ENCODE peak calls at places on chromosomes 11 and 22, in five cellular contexts. S is esophagus muscularis mucosa, K is endothelial cell of umbilical vein, F is prostate gland, A is ovary. B is an unnamed sample.

GRCh38 chr11:123357990-123358827 is 71.9 kb upstream of the GRAMD1B start:
- DNase-seq in S (no peak), K (no peak), F (no peak), A (no peak), B (no peak)

GRCh38 chr11:61752117-61752924 is at the start of gene MYRF:
- DNase-seq in S (no peak), K (peak), F (peak), A (peak), B (peak)

GRCh38 chr11:2700415-2701211 is 819 bp upstream of the KCNQ1OT1 start:
- DNase-seq in S (no peak), K (peak), F (peak), A (peak), B (peak)

GRCh38 chr11:120331301-120331966 is 4.8 kb upstream of the ARHGEF12 start:
- DNase-seq in S (no peak), K (no peak), F (no peak), A (no peak), B (peak)

GRCh38 chr11:7677071-7677470 is 3.8 kb upstream of the CYB5R2 start:
- DNase-seq in S (no peak), K (peak), F (no peak), A (no peak), B (no peak)

GRCh38 chr11:80948781-80949180 is 1508.0 kb upstream of the TENM4 start:
- DNase-seq in S (no peak), K (no peak), F (no peak), A (no peak), B (no peak)

GRCh38 chr22:19962909-19963806 is 21.5 kb upstream of the TXNRD2 start:
- DNase-seq in S (no peak), K (peak), F (peak), A (no peak), B (no peak)

GRCh38 chr11:26228778-26229177 is 103.2 kb upstream of the ANO3 start:
- DNase-seq in S (no peak), K (peak), F (no peak), A (no peak), B (no peak)

GRCh38 chr11:40186401-40187091 is 1272.9 kb downstream of the LRRC4C start:
- DNase-seq in S (peak), K (no peak), F (no peak), A (no peak), B (no peak)

GRCh38 chr11:44681698-44682097 is 45.1 kb upstream of the TSPAN18 start:
- DNase-seq in S (no peak), K (peak), F (no peak), A (no peak), B (peak)

GRCh38 chr11:57515332-57516060 is at the start of gene SLC43A1:
- DNase-seq in S (peak), K (peak), F (peak), A (peak), B (peak)
- TF ChIP-seq POLR2A in S (no peak), K (peak), F (no peak), A (no peak), B (no peak)

GRCh38 chr11:103716363-103716762 is 320.1 kb upstream of the DDI1 start:
- DNase-seq in S (no peak), K (no peak), F (no peak), A (no peak), B (no peak)
- TF ChIP-seq POLR2A in S (no peak), K (no peak), F (no peak), A (no peak), B (no peak)

GRCh38 chr11:45904309-45904915 is 2.7 kb downstream of the FREY1 start:
- DNase-seq in S (no peak), K (no peak), F (no peak), A (no peak), B (no peak)

GRCh38 chr11:45906096-45906682 is 882 bp downstream of the FREY1 start:
- DNase-seq in S (no peak), K (no peak), F (no peak), A (no peak), B (no peak)

GRCh38 chr11:45905095-45905494 is 2.0 kb downstream of the FREY1 start:
- DNase-seq in S (no peak), K (no peak), F (no peak), A (no peak), B (no peak)

GRCh38 chr11:45907911-45908370 is 870 bp upstream of the FREY1 start:
- DNase-seq in S (no peak), K (no peak), F (no peak), A (no peak), B (no peak)

GRCh38 chr11:45906965-45907591 is at the start of gene FREY1:
- DNase-seq in S (no peak), K (no peak), F (no peak), A (no peak), B (no peak)
- TF ChIP-seq POLR2A in S (no peak), K (peak), F (no peak), A (no peak), B (no peak)

GRCh38 chr11:46353706-46354105 is 6.4 kb downstream of the DGKZ start:
- DNase-seq in S (no peak), K (no peak), F (no peak), A (no peak), B (no peak)

GRCh38 chr11:46360878-46361277 is 13.6 kb downstream of the DGKZ start:
- DNase-seq in S (no peak), K (no peak), F (no peak), A (peak), B (no peak)

GRCh38 chr11:46359936-46360335 is 12.7 kb downstream of the DGKZ start:
- DNase-seq in S (no peak), K (no peak), F (no peak), A (no peak), B (no peak)

GRCh38 chr11:46356911-46357482 is 9.7 kb downstream of the DGKZ start:
- DNase-seq in S (no peak), K (no peak), F (no peak), A (no peak), B (no peak)

DNA sequence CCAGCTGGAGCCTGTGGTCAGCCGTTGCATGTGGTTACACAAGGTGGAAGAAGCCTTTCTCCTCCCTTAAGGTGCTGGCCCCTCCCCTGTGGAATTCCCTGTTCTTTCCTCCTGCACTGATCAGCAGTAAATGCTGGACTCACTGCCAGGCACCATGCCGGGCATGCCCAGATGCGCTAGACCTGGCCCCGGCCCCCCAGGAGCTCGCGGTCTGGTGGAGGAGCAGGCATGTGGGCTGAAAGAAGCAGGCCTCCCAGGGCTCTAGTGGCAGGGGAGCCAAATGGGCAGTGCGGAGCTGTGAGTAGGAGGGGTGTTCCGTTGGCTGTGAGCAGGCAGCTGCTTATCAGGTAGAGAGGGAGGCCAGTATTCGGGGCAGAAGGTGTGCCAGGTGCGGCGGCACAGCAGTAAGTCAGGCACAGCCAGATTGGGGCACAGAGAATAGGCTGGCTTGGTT is 10.2 kb downstream of the DGKZ start:
- DNase-seq in S (no peak), K (no peak), F (peak), A (no peak), B (no peak)
- TF ChIP-seq POLR2A in S (no peak), K (no peak), F (no peak), A (no peak), B (no peak)

B was measured in H54.